ENCODE peak calls at places on chromosomes 3 and 15, in six cellular contexts. One of them, this sample, is unnamed. For H3K36me3 and H3K4me1, the result is how much of the 10 kb centered on the place peaks cover.

GRCh38 chr15:71230303-71230702 is 115.0 kb downstream of the THSD4 start:
- DNase-seq in mesendoderm: no peak
- DNase-seq in cardiac muscle cell: no peak
- DNase-seq in OCI-LY7: no peak
- DNase-seq in tibial nerve: no peak
- DNase-seq in lower lobe of right lung: no peak
- DNase-seq in this sample: no peak

GRCh38 chr3:160447544-160447943 is 2.0 kb downstream of the TRIM59 start:
- DNase-seq in mesendoderm: no peak
- DNase-seq in cardiac muscle cell: no peak
- DNase-seq in OCI-LY7: no peak
- DNase-seq in tibial nerve: no peak
- DNase-seq in lower lobe of right lung: no peak
- DNase-seq in this sample: no peak

GRCh38 chr3:76683256-76683655 is 356.6 kb upstream of the ROBO2 start:
- DNase-seq in mesendoderm: no peak
- DNase-seq in cardiac muscle cell: no peak
- DNase-seq in OCI-LY7: no peak
- DNase-seq in tibial nerve: no peak
- DNase-seq in lower lobe of right lung: no peak
- DNase-seq in this sample: no peak

GRCh38 chr15:39491115-39491916 is 89.6 kb upstream of the THBS1 start:
- DNase-seq in mesendoderm: no peak
- DNase-seq in cardiac muscle cell: no peak
- DNase-seq in OCI-LY7: no peak
- DNase-seq in tibial nerve: no peak
- DNase-seq in lower lobe of right lung: no peak
- DNase-seq in this sample: no peak

GRCh38 chr3:162492446-162493081 is 996.0 kb downstream of the OTOL1 start:
- DNase-seq in mesendoderm: no peak
- DNase-seq in cardiac muscle cell: no peak
- DNase-seq in OCI-LY7: no peak
- DNase-seq in tibial nerve: no peak
- DNase-seq in lower lobe of right lung: no peak
- DNase-seq in this sample: no peak

GRCh38 chr3:14834807-14835466 is 16.2 kb downstream of the FGD5 start:
- DNase-seq in mesendoderm: no peak
- DNase-seq in cardiac muscle cell: no peak
- DNase-seq in OCI-LY7: no peak
- DNase-seq in tibial nerve: no peak
- DNase-seq in lower lobe of right lung: no peak
- DNase-seq in this sample: no peak

GRCh38 chr3:24156466-24156865 is 211.4 kb downstream of the NR1D2 start:
- DNase-seq in mesendoderm: peak
- DNase-seq in cardiac muscle cell: no peak
- DNase-seq in OCI-LY7: no peak
- DNase-seq in tibial nerve: no peak
- DNase-seq in lower lobe of right lung: no peak
- DNase-seq in this sample: no peak

GRCh38 chr3:86793786-86794185 is 197.2 kb downstream of the VGLL3 start:
- DNase-seq in mesendoderm: peak
- DNase-seq in cardiac muscle cell: peak
- DNase-seq in OCI-LY7: no peak
- DNase-seq in tibial nerve: no peak
- DNase-seq in lower lobe of right lung: no peak
- DNase-seq in this sample: no peak

GRCh38 chr15:66619152-66619903 is 53.5 kb upstream of the LCTL start:
- DNase-seq in mesendoderm: peak
- DNase-seq in cardiac muscle cell: peak
- DNase-seq in OCI-LY7: peak
- DNase-seq in tibial nerve: peak
- DNase-seq in lower lobe of right lung: peak
- DNase-seq in this sample: peak

GRCh38 chr3:67819447-67819846 is 165.0 kb upstream of the SUCLG2 start:
- DNase-seq in mesendoderm: peak
- DNase-seq in cardiac muscle cell: peak
- DNase-seq in OCI-LY7: peak
- DNase-seq in tibial nerve: no peak
- DNase-seq in lower lobe of right lung: no peak
- DNase-seq in this sample: no peak

DNA sequence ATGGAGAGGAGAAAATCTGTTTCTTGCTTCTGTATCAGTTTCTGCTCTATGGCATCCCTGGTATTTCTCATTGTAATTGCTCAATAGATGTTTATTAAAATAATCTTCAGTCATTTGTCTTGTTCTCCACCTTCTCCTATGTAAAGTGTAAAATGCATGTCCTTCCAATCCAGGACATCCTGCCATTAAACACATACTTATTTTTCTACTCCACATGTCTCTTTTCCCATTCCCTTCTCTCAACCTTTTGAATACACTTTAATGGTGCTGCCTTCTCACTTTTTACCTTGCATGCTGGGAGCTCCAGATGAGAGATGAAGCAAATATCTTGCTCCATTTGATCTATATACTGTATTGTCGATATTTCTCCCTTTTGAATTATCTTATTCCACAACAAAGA is 49.7 kb downstream of the TUSC7 start:
- DNase-seq in mesendoderm: no peak
- DNase-seq in cardiac muscle cell: no peak
- DNase-seq in OCI-LY7: no peak
- DNase-seq in tibial nerve: no peak
- DNase-seq in lower lobe of right lung: no peak
- DNase-seq in this sample: no peak
- H3K36me3 ChIP-seq in mesendoderm: under half
- H3K36me3 ChIP-seq in cardiac muscle cell: under half
- H3K36me3 ChIP-seq in OCI-LY7: under half
- H3K36me3 ChIP-seq in tibial nerve: under half
- H3K36me3 ChIP-seq in lower lobe of right lung: under half
- H3K36me3 ChIP-seq in this sample: under half

GRCh38 chr3:193052294-193052693 is 134.6 kb upstream of the MB21D2 start:
- DNase-seq in mesendoderm: no peak
- DNase-seq in cardiac muscle cell: no peak
- DNase-seq in OCI-LY7: no peak
- DNase-seq in tibial nerve: no peak
- DNase-seq in lower lobe of right lung: no peak
- DNase-seq in this sample: no peak
- H3K27ac ChIP-seq in mesendoderm: no peak
- H3K27ac ChIP-seq in cardiac muscle cell: no peak
- H3K27ac ChIP-seq in OCI-LY7: no peak
- H3K27ac ChIP-seq in tibial nerve: no peak
- H3K27ac ChIP-seq in lower lobe of right lung: no peak
- H3K27ac ChIP-seq in this sample: no peak

DNA sequence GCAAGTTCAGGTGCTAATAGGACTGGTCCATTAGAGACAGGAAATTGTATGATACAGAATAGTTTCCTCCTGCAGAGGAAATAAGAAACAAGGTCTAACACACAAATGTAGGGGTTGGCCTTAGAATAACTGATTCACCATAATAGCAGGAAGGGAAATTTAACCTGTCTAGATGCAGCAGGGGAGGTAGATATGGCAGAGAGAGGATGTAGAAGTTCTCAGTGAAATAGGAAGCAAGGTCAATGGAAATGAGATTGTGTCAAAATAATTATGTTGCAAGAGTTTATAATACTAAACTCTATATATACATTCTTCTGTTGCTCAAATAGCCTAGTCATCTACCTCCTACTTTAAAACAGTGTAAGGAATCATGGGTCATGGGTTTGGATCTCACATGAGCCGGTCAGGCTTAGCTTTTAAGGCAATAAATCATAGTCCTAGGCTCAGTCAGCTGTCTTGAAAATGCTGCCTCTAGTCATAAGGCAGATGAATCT is 17.0 kb downstream of the BCL2A1 start:
- DNase-seq in mesendoderm: no peak
- DNase-seq in cardiac muscle cell: no peak
- DNase-seq in OCI-LY7: peak
- DNase-seq in tibial nerve: no peak
- DNase-seq in lower lobe of right lung: no peak
- DNase-seq in this sample: no peak
- H3K4me1 ChIP-seq in mesendoderm: under half
- H3K4me1 ChIP-seq in cardiac muscle cell: under half
- H3K4me1 ChIP-seq in OCI-LY7: under half
- H3K4me1 ChIP-seq in tibial nerve: under half
- H3K4me1 ChIP-seq in lower lobe of right lung: under half
- H3K4me1 ChIP-seq in this sample: half or more

DNA sequence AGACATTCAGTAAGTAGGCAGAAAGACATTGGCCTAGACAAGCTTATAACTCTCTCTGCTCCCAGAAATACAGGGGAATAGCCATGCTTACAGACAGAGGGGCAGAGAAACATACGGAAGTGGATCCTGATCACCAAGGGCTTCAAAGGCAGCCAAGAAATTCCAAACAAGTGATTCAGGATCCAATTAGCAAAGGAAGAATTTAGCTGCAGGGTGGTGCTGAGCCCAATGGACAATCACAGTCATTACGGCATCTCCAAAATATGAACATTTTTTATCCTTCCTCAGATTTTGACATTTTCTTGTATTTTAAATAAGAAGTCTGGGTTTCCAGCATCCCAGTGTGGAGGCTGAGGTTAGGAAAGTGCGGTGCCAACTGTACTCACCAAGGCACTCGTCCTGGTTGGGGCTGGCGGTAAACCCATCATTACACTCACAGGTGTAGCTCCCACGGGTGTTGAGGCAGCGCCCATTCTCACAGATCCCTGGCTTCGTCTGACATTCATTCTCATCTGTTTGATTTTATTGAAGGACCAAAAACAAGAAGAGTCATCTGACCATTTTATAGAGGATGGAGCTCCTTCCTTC is 96.8 kb downstream of the DUT start:
- DNase-seq in mesendoderm: peak
- DNase-seq in cardiac muscle cell: no peak
- DNase-seq in OCI-LY7: no peak
- DNase-seq in tibial nerve: no peak
- DNase-seq in lower lobe of right lung: no peak
- DNase-seq in this sample: no peak
- H3K36me3 ChIP-seq in mesendoderm: under half
- H3K36me3 ChIP-seq in cardiac muscle cell: under half
- H3K36me3 ChIP-seq in OCI-LY7: under half
- H3K36me3 ChIP-seq in tibial nerve: half or more
- H3K36me3 ChIP-seq in lower lobe of right lung: under half
- H3K36me3 ChIP-seq in this sample: under half

GRCh38 chr3:127776347-127776746 is 46.0 kb downstream of the MGLL start:
- DNase-seq in mesendoderm: no peak
- DNase-seq in cardiac muscle cell: no peak
- DNase-seq in OCI-LY7: no peak
- DNase-seq in tibial nerve: no peak
- DNase-seq in lower lobe of right lung: no peak
- DNase-seq in this sample: no peak
- H3K27ac ChIP-seq in mesendoderm: no peak
- H3K27ac ChIP-seq in cardiac muscle cell: no peak
- H3K27ac ChIP-seq in OCI-LY7: no peak
- H3K27ac ChIP-seq in tibial nerve: peak
- H3K27ac ChIP-seq in lower lobe of right lung: no peak
- H3K27ac ChIP-seq in this sample: no peak

GRCh38 chr3:63977893-63978292 is 45.4 kb downstream of the PSMD6 start:
- DNase-seq in mesendoderm: no peak
- DNase-seq in cardiac muscle cell: no peak
- DNase-seq in OCI-LY7: no peak
- DNase-seq in tibial nerve: no peak
- DNase-seq in lower lobe of right lung: no peak
- DNase-seq in this sample: no peak

GRCh38 chr3:63975705-63976104 is 47.6 kb downstream of the PSMD6 start:
- DNase-seq in mesendoderm: no peak
- DNase-seq in cardiac muscle cell: no peak
- DNase-seq in OCI-LY7: no peak
- DNase-seq in tibial nerve: peak
- DNase-seq in lower lobe of right lung: no peak
- DNase-seq in this sample: no peak

GRCh38 chr3:63974451-63974850 is 48.8 kb downstream of the PSMD6 start:
- DNase-seq in mesendoderm: no peak
- DNase-seq in cardiac muscle cell: no peak
- DNase-seq in OCI-LY7: no peak
- DNase-seq in tibial nerve: no peak
- DNase-seq in lower lobe of right lung: no peak
- DNase-seq in this sample: no peak

GRCh38 chr3:63976862-63977180 is 46.5 kb downstream of the PSMD6 start:
- DNase-seq in mesendoderm: no peak
- DNase-seq in cardiac muscle cell: no peak
- DNase-seq in OCI-LY7: no peak
- DNase-seq in tibial nerve: no peak
- DNase-seq in lower lobe of right lung: no peak
- DNase-seq in this sample: no peak

DNA sequence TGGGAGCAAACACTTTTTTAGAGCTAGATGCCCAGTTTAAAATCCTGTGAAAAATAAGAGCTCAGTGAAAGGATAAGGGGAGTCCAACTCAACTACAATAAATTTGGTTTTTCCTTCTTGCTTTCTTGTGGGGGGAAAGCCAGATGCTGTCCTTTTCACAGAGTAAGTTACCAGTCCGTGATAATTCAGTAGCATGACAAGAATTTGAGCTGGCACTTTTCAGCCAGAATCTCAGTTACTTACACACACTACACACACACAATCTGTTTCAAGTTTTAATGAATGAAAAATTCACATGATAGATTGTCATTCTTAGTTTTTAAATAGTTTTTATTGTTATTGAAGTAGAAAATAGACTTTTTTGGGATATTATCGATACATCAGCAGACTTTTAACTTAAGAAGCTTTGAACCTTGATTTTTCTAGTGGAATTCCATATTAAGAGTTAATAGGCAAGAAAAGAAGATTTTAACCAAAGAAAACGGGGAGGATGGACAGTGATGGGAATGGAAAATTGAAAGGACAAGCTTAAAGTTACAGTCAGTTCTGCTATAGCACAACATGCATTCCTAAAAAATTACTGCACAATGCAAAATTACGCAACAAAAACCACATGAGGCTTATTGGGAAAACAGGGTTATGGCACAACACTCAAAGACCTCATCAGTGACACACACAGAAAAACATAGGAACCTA is 47.0 kb downstream of the PSMD6 start:
- DNase-seq in mesendoderm: no peak
- DNase-seq in cardiac muscle cell: no peak
- DNase-seq in OCI-LY7: no peak
- DNase-seq in tibial nerve: no peak
- DNase-seq in lower lobe of right lung: no peak
- DNase-seq in this sample: no peak
- H3K4me1 ChIP-seq in mesendoderm: under half
- H3K4me1 ChIP-seq in cardiac muscle cell: under half
- H3K4me1 ChIP-seq in OCI-LY7: under half
- H3K4me1 ChIP-seq in tibial nerve: under half
- H3K4me1 ChIP-seq in lower lobe of right lung: half or more
- H3K4me1 ChIP-seq in this sample: under half

DNA sequence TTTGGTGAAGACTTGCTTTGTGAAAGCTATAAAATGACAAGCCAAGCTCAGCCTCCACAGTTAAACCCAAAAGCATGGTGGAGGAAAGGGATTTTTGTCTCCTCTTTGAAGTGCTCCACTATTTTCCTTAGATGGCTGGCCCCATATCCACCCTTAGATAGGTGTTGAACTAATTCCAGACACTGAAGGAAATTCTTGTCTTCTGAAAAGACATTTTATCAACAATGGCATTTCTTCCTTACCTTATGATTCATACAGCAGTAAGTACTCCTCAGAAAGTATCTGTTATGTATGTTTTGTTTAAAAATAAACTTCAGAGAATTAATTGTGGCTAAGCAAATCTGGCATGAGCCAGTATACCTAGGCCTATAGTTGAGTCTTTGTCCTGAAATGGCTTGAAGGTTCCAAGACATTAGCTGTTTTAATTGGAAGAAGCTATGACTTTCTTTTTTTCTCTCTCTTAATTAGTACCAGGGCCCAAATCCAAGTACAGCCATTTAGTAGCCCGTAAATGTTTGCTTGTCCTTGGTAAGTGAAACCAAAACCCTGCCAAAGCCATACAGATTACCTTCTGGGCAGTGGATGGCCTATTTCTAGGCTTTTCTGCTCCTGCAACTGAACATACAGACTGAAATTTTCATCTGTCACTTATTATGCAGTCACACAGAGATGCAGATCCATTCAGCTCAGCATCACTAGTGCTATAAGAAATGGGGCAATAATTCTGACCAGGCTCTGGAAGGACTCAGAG is 5.1 kb upstream of the BFSP2 start:
- DNase-seq in mesendoderm: no peak
- DNase-seq in cardiac muscle cell: no peak
- DNase-seq in OCI-LY7: no peak
- DNase-seq in tibial nerve: no peak
- DNase-seq in lower lobe of right lung: no peak
- DNase-seq in this sample: no peak
- H3K36me3 ChIP-seq in mesendoderm: under half
- H3K36me3 ChIP-seq in cardiac muscle cell: under half
- H3K36me3 ChIP-seq in OCI-LY7: under half
- H3K36me3 ChIP-seq in tibial nerve: under half
- H3K36me3 ChIP-seq in lower lobe of right lung: under half
- H3K36me3 ChIP-seq in this sample: under half